ENCODE peak calls at places on chromosomes 5 and 9, in nine cellular contexts. One of them, this sample, is unnamed.

GRCh38 chr9:81108391-81108790 is 581.0 kb downstream of the TLE1 start:
- DNase-seq in kidney epithelial cell: no peak
- DNase-seq in HCT116: no peak
- DNase-seq in IMR-90: peak; percentile 46
- DNase-seq in tibial nerve: no peak
- DNase-seq in mucosa of descending colon: no peak
- DNase-seq in type B pancreatic cell: no peak
- DNase-seq in stomach: no peak
- DNase-seq in heart left ventricle: no peak
- DNase-seq in this sample: no peak

GRCh38 chr5:142925795-142926194 is 155.6 kb downstream of the ARHGAP26 start:
- DNase-seq in kidney epithelial cell: no peak
- DNase-seq in stomach: no peak
- DNase-seq in HCT116: no peak
- DNase-seq in IMR-90: peak; percentile 91
- DNase-seq in heart left ventricle: no peak
- DNase-seq in type B pancreatic cell: no peak
- DNase-seq in mucosa of descending colon: no peak
- DNase-seq in tibial nerve: no peak
- DNase-seq in this sample: peak; percentile 12

GRCh38 chr9:6566409-6567139 is 79.0 kb downstream of the GLDC start:
- DNase-seq in IMR-90: peak; percentile 99
- DNase-seq in heart left ventricle: no peak
- DNase-seq in kidney epithelial cell: peak; percentile 92
- DNase-seq in mucosa of descending colon: no peak
- DNase-seq in type B pancreatic cell: no peak
- DNase-seq in HCT116: peak; percentile 95
- DNase-seq in stomach: no peak
- DNase-seq in tibial nerve: no peak
- DNase-seq in this sample: peak; percentile 47

GRCh38 chr9:92191801-92192200 is 76.6 kb upstream of the SPTLC1 start:
- DNase-seq in HCT116: no peak
- DNase-seq in kidney epithelial cell: no peak
- DNase-seq in IMR-90: peak; percentile 59
- DNase-seq in type B pancreatic cell: no peak
- DNase-seq in mucosa of descending colon: no peak
- DNase-seq in stomach: no peak
- DNase-seq in tibial nerve: no peak
- DNase-seq in heart left ventricle: no peak
- DNase-seq in this sample: no peak

GRCh38 chr5:62037972-62038371 is 268.0 kb upstream of the KIF2A start:
- DNase-seq in IMR-90: no peak
- DNase-seq in tibial nerve: no peak
- DNase-seq in type B pancreatic cell: no peak
- DNase-seq in kidney epithelial cell: no peak
- DNase-seq in mucosa of descending colon: no peak
- DNase-seq in heart left ventricle: no peak
- DNase-seq in HCT116: no peak
- DNase-seq in stomach: no peak
- DNase-seq in this sample: no peak

GRCh38 chr5:94793816-94794198 is 175.3 kb downstream of the SLF1 start:
- DNase-seq in stomach: no peak
- DNase-seq in IMR-90: peak; percentile 43
- DNase-seq in type B pancreatic cell: no peak
- DNase-seq in mucosa of descending colon: no peak
- DNase-seq in kidney epithelial cell: no peak
- DNase-seq in tibial nerve: no peak
- DNase-seq in heart left ventricle: no peak
- DNase-seq in HCT116: no peak
- DNase-seq in this sample: no peak

GRCh38 chr5:90406466-90406865 is 3.1 kb downstream of the CETN3 start:
- DNase-seq in type B pancreatic cell: no peak
- DNase-seq in IMR-90: peak; percentile 10
- DNase-seq in mucosa of descending colon: no peak
- DNase-seq in tibial nerve: no peak
- DNase-seq in heart left ventricle: no peak
- DNase-seq in HCT116: no peak
- DNase-seq in kidney epithelial cell: no peak
- DNase-seq in stomach: no peak
- DNase-seq in this sample: no peak

GRCh38 chr9:134436356-134436717 is 110.1 kb downstream of the RXRA start:
- DNase-seq in tibial nerve: no peak
- DNase-seq in IMR-90: no peak
- DNase-seq in mucosa of descending colon: no peak
- DNase-seq in kidney epithelial cell: no peak
- DNase-seq in stomach: no peak
- DNase-seq in heart left ventricle: no peak
- DNase-seq in type B pancreatic cell: no peak
- DNase-seq in HCT116: no peak
- DNase-seq in this sample: no peak

GRCh38 chr9:136152543-136152866 is 33.8 kb upstream of the TMEM250 start:
- DNase-seq in stomach: no peak
- DNase-seq in mucosa of descending colon: no peak
- DNase-seq in kidney epithelial cell: no peak
- DNase-seq in type B pancreatic cell: no peak
- DNase-seq in IMR-90: no peak
- DNase-seq in heart left ventricle: no peak
- DNase-seq in tibial nerve: no peak
- DNase-seq in HCT116: no peak
- DNase-seq in this sample: no peak

GRCh38 chr5:76953551-76954382 is 922 bp downstream of the CRHBP start:
- DNase-seq in heart left ventricle: no peak
- DNase-seq in HCT116: no peak
- DNase-seq in tibial nerve: no peak
- DNase-seq in stomach: no peak
- DNase-seq in IMR-90: no peak
- DNase-seq in kidney epithelial cell: no peak
- DNase-seq in mucosa of descending colon: peak; percentile 46
- DNase-seq in type B pancreatic cell: no peak
- DNase-seq in this sample: peak; percentile 2

DNA sequence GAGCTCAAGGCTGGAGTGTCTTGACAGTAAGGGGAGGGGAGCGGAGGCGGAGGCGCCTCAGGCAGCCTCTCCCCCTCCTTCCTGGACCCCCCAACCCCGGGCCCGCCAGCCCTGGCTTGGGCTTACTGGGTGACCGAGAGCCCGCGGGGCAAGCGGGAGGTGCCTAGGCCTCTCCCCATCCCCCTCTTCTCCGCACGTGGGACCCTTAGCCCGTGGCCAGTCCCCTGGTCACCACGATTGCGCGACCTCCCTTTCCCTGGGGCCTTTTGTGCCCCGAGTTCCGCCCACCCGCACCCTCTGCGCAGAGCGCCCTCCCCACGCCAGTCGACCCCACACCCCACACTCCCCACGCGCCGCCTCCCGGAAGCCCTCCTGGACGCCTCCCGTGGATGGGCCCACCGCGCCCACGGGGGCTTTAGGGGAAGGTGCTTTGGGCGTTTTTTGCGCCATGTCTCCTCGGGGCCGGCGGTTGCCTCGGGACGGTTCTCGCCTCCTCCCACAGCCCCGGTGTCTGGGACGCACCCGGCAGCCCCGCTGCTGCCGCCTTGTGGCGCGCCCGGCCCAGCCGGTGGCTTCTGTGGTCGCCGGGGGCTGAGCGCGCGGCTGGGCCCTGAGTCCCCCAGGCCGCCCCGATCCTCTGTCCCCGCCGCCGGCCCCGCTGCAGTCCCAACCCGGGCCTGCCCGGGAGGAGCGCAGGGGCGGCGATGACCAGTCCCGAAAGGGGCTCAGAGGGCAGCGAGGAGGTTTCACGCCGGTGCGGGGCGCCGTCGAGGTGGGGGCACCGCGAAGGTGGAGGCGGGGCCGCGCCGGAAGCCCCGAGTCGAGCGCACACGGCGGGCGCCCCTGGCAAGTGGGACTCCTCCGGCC is 3.2 kb downstream of the TOR4A start:
- DNase-seq in mucosa of descending colon: peak; percentile 60
- DNase-seq in kidney epithelial cell: no peak
- DNase-seq in HCT116: no peak
- DNase-seq in tibial nerve: no peak
- DNase-seq in IMR-90: no peak
- DNase-seq in stomach: no peak
- DNase-seq in heart left ventricle: peak; percentile 52
- DNase-seq in type B pancreatic cell: peak; percentile 71
- DNase-seq in this sample: no peak
- TF ChIP-seq CTCF in mucosa of descending colon: no peak
- TF ChIP-seq CTCF in kidney epithelial cell: no peak
- TF ChIP-seq CTCF in HCT116: no peak
- TF ChIP-seq CTCF in tibial nerve: peak; percentile 18
- TF ChIP-seq CTCF in IMR-90: peak; percentile 33
- TF ChIP-seq CTCF in stomach: no peak
- TF ChIP-seq CTCF in heart left ventricle: no peak
- TF ChIP-seq CTCF in type B pancreatic cell: peak; percentile 71
- TF ChIP-seq CTCF in this sample: no peak

GRCh38 chr5:175844174-175844573 is 27.2 kb upstream of the CPLX2 start:
- DNase-seq in type B pancreatic cell: no peak
- DNase-seq in HCT116: no peak
- DNase-seq in IMR-90: no peak
- DNase-seq in heart left ventricle: no peak
- DNase-seq in stomach: no peak
- DNase-seq in kidney epithelial cell: no peak
- DNase-seq in mucosa of descending colon: no peak
- DNase-seq in tibial nerve: no peak
- DNase-seq in this sample: no peak

GRCh38 chr5:175836741-175837729 is 34.3 kb upstream of the CPLX2 start:
- DNase-seq in stomach: no peak
- DNase-seq in IMR-90: no peak
- DNase-seq in HCT116: no peak
- DNase-seq in tibial nerve: no peak
- DNase-seq in mucosa of descending colon: no peak
- DNase-seq in type B pancreatic cell: no peak
- DNase-seq in kidney epithelial cell: no peak
- DNase-seq in heart left ventricle: no peak
- DNase-seq in this sample: no peak

GRCh38 chr5:175842947-175843793 is 28.2 kb upstream of the CPLX2 start:
- DNase-seq in type B pancreatic cell: no peak
- DNase-seq in HCT116: no peak
- DNase-seq in tibial nerve: no peak
- DNase-seq in stomach: no peak
- DNase-seq in mucosa of descending colon: no peak
- DNase-seq in kidney epithelial cell: peak; percentile 39
- DNase-seq in IMR-90: peak; percentile 80
- DNase-seq in heart left ventricle: no peak
- DNase-seq in this sample: peak; percentile 16

GRCh38 chr5:175842506-175842905 is 28.9 kb upstream of the CPLX2 start:
- DNase-seq in type B pancreatic cell: no peak
- DNase-seq in HCT116: no peak
- DNase-seq in stomach: no peak
- DNase-seq in tibial nerve: no peak
- DNase-seq in heart left ventricle: no peak
- DNase-seq in IMR-90: no peak
- DNase-seq in kidney epithelial cell: no peak
- DNase-seq in mucosa of descending colon: no peak
- DNase-seq in this sample: no peak

DNA sequence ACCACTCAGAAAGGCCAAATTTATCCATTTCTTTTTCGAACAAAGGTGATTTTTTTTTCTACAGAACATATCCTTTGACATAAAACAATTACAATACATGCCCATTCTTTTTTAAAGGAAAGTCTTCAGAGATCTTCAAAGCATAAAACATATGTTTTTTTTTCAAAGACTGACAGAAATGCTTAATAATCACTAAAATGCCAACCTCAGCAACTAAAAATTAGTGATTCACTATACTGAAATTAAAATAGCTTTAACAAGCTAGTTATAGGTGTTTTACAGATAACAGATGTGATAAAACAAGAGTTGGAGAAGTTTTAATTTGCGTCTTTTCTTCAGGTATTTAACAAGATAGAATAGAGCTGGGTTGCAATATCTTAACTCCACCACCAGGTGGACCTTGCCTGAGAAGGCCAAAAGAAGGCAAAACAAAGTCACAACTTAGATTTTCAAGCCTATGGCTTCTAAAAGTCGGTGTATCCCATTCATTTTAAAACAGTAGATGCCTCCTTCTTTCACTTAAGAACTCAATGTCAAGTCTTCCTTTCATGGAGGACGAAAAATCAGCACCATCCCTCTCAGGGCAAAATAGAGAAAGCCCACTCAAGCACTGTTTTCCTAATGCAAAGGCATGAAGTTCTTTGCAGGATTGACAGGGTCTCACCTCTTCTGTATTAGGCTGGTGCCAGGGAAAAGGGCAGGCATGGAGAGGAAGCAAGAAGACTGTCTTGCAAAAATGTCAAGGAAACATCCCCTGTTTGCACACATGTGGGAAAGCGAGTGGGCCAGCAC is 31.1 kb upstream of the CPLX2 start:
- DNase-seq in HCT116: no peak
- DNase-seq in heart left ventricle: no peak
- DNase-seq in mucosa of descending colon: no peak
- DNase-seq in kidney epithelial cell: no peak
- DNase-seq in IMR-90: peak; percentile 30
- DNase-seq in tibial nerve: no peak
- DNase-seq in stomach: no peak
- DNase-seq in type B pancreatic cell: no peak
- DNase-seq in this sample: no peak
- TF ChIP-seq CTCF in HCT116: no peak
- TF ChIP-seq CTCF in heart left ventricle: peak; percentile 44
- TF ChIP-seq CTCF in mucosa of descending colon: no peak
- TF ChIP-seq CTCF in kidney epithelial cell: peak; percentile 27
- TF ChIP-seq CTCF in IMR-90: peak; percentile 53
- TF ChIP-seq CTCF in tibial nerve: peak; percentile 48
- TF ChIP-seq CTCF in stomach: no peak
- TF ChIP-seq CTCF in type B pancreatic cell: peak; percentile 73
- TF ChIP-seq CTCF in this sample: peak; percentile 41

GRCh38 chr9:129320575-129321311 is 142.7 kb upstream of the IER5L start:
- DNase-seq in HCT116: no peak
- DNase-seq in kidney epithelial cell: peak; percentile 61
- DNase-seq in tibial nerve: peak; percentile 26
- DNase-seq in heart left ventricle: peak; percentile 72
- DNase-seq in IMR-90: peak; percentile 82
- DNase-seq in stomach: peak; percentile 79
- DNase-seq in type B pancreatic cell: no peak
- DNase-seq in mucosa of descending colon: peak; percentile 60
- DNase-seq in this sample: no peak
- TF ChIP-seq CTCF in HCT116: no peak
- TF ChIP-seq CTCF in kidney epithelial cell: no peak
- TF ChIP-seq CTCF in tibial nerve: peak; percentile 26
- TF ChIP-seq CTCF in heart left ventricle: no peak
- TF ChIP-seq CTCF in IMR-90: peak; percentile 27
- TF ChIP-seq CTCF in stomach: no peak
- TF ChIP-seq CTCF in type B pancreatic cell: peak; percentile 35
- TF ChIP-seq CTCF in mucosa of descending colon: no peak
- TF ChIP-seq CTCF in this sample: no peak

DNA sequence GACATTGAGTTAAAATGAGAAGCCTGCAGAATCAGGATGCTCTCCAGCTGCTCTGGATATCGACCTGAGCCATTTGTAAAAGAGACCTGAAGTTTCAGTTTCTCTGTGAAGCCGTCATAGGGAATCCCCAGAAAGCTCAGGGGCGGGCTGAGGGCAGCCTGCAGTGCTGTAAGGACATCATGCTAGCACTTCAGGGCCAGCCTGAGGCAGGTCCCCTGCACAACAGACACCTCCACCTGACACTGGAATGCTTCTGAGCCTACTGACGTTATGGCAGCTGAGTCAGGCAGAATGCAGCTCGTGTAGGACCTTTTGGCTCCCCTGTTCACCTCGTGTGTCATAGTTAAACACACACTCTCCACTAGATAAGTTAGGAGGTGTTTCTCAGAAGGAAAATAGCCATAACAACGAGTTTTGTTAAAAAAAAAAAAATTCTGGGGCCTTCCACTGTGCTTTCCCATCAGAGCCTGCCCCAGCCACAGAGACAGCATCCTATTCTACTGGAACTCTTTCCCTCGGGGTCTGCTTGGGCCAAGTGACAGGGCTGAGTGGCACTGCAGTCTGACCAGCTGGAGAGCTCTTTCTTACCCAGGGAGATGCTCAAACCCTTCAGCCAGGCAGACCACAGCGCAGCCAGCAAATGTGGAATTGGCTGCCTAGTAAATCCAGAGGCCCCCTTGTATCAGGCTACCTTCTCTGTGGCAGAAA is 354.9 kb downstream of the DIRAS2 start:
- DNase-seq in heart left ventricle: no peak
- DNase-seq in kidney epithelial cell: no peak
- DNase-seq in tibial nerve: no peak
- DNase-seq in stomach: no peak
- DNase-seq in type B pancreatic cell: no peak
- DNase-seq in IMR-90: no peak
- DNase-seq in HCT116: no peak
- DNase-seq in mucosa of descending colon: no peak
- DNase-seq in this sample: peak; percentile 16
- TF ChIP-seq CTCF in heart left ventricle: no peak
- TF ChIP-seq CTCF in kidney epithelial cell: no peak
- TF ChIP-seq CTCF in tibial nerve: no peak
- TF ChIP-seq CTCF in stomach: no peak
- TF ChIP-seq CTCF in type B pancreatic cell: no peak
- TF ChIP-seq CTCF in IMR-90: no peak
- TF ChIP-seq CTCF in HCT116: no peak
- TF ChIP-seq CTCF in mucosa of descending colon: no peak
- TF ChIP-seq CTCF in this sample: no peak